ENCODE peak calls at places on chromosome 6, in ten cellular contexts. U is GM13977, D is HCT116, H is heart right ventricle, M is mesothelial cell of epicardium, N is stomach, C is left ventricle myocardium inferior, Y is suprapubic skin, K is fibroblast of the aortic adventitia, S is HFFc6. E is an unnamed sample.
A peak's percentile ranks its signal among the peaks of the same experiment; 100 is the strongest.

GRCh38 chr6:68635706-68636513 is 828 bp downstream of the ADGRB3 start:
- DNase-seq in U (peak; percentile 33), D (no peak), H (no peak), M (no peak), N (no peak), C (peak; percentile 23), Y (no peak), K (peak; percentile 16), S (no peak), E (no peak)

GRCh38 chr6:116773886-116774285 is 8.4 kb upstream of the FAM162B start:
- DNase-seq in U (no peak), D (no peak), H (no peak), M (no peak), N (no peak), C (no peak), Y (no peak), K (no peak), S (no peak), E (no peak)

GRCh38 chr6:11778648-11779307 is at the start of gene ADTRP:
- DNase-seq in U (no peak), D (no peak), H (peak; percentile 16), M (no peak), N (peak; percentile 62), C (no peak), Y (no peak), K (no peak), S (no peak), E (no peak)

GRCh38 chr6:110693994-110694393 is 121.3 kb downstream of the CDK19 start:
- DNase-seq in U (no peak), D (no peak), H (no peak), M (no peak), N (no peak), C (no peak), Y (no peak), K (no peak), S (no peak), E (no peak)

GRCh38 chr6:53461682-53462081 is 83.2 kb downstream of the GCLC start:
- DNase-seq in U (peak; percentile 25), D (no peak), H (no peak), M (no peak), N (no peak), C (no peak), Y (no peak), K (no peak), S (no peak), E (no peak)

GRCh38 chr6:34938268-34938667 is 49.2 kb downstream of the ANKS1A start:
- DNase-seq in U (no peak), D (no peak), H (no peak), M (no peak), N (peak; percentile 33), C (no peak), Y (no peak), K (no peak), S (no peak), E (no peak)

GRCh38 chr6:137495652-137496391 is 1.6 kb upstream of the OLIG3 start:
- DNase-seq in U (peak; percentile 23), D (no peak), H (no peak), M (no peak), N (no peak), C (no peak), Y (no peak), K (no peak), S (no peak), E (no peak)

GRCh38 chr6:139131736-139132285 is 3.1 kb upstream of the HECA start:
- DNase-seq in U (no peak), D (no peak), H (no peak), M (no peak), N (no peak), C (no peak), Y (no peak), K (no peak), S (no peak), E (no peak)

GRCh38 chr6:107871981-107872380 is 47.9 kb upstream of the SCML4 start:
- DNase-seq in U (no peak), D (no peak), H (no peak), M (no peak), N (no peak), C (no peak), Y (no peak), K (no peak), S (no peak), E (no peak)

GRCh38 chr6:99349620-99350141 is at the start of gene FAXC:
- DNase-seq in U (peak; percentile 51), D (peak; percentile 16), H (no peak), M (peak; percentile 45), N (peak; percentile 70), C (no peak), Y (no peak), K (no peak), S (no peak), E (no peak)

GRCh38 chr6:87755697-87756671 is 54.0 kb upstream of the AKIRIN2 start:
- DNase-seq in U (peak; percentile 31), D (no peak), H (no peak), M (no peak), N (no peak), C (no peak), Y (no peak), K (peak; percentile 65), S (no peak), E (no peak)

DNA sequence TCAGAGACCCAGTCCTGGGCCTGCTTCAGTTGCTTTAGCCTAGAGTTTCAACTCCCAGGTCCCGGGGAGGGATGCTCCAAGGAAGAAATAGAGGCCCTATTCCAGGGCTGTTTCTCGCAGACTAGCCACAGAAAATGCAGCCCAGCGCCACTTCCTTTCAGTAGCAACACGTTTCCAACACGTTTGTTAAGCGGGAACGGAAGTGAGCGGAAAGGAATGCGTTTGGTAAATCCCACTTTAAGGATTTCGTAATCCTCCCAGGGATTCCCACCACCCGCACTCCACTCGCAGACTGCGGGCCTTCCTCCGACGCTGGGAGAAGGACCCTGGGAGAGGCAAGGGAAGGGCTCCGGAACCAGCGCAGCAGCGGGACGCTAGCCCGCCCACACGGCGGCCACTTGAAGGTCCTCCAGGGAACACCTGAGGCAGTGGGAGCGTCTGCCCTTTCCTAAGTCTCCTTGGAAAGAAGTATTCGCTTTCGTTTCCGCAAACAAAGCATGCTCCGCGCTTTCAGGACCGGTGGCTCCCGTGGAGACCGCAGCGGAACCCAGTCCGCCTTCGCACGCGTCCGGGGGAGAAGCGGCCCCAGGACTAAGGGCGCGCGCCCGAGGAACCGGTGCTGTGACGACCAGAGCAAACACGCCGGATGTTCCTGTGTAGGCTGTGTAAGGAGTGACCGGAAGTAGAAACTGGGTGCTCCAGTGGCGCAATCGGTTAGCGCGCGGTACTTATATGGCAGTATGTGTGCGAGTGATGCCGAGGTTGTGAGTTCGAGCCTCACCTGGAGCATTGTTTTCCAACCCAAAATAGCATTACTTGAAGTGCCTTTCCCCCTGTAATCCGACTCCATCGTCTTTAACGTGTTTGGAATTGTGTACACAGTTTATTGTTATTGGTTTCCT is 227.6 kb upstream of the PRSS16 start:
- DNase-seq in U (peak; percentile 53), D (peak; percentile 81), H (peak; percentile 89), M (peak; percentile 65), N (peak; percentile 76), C (peak; percentile 79), Y (peak; percentile 86), K (peak; percentile 94), S (peak; percentile 91), E (no peak)
- TF ChIP-seq CTCF in U (no peak), D (no peak), H (no peak), M (no peak), N (no peak), C (no peak), Y (no peak), K (no peak), S (no peak), E (no peak)

GRCh38 chr6:56961151-56961550 is 6.2 kb downstream of the BEND6 start:
- DNase-seq in U (no peak), D (no peak), H (no peak), M (no peak), N (no peak), C (no peak), Y (no peak), K (no peak), S (no peak), E (no peak)
- TF ChIP-seq CTCF in U (peak; percentile 43), D (peak; percentile 37), H (no peak), M (no peak), N (no peak), C (no peak), Y (no peak), K (no peak), S (no peak), E (no peak)

GRCh38 chr6:89792881-89793280 is 26.7 kb downstream of the MDN1 start:
- DNase-seq in U (peak; percentile 43), D (peak; percentile 8), H (no peak), M (no peak), N (no peak), C (no peak), Y (no peak), K (no peak), S (peak; percentile 16), E (no peak)
- TF ChIP-seq CTCF in U (peak; percentile 64), D (no peak), H (no peak), M (no peak), N (no peak), C (peak; percentile 53), Y (no peak), K (peak; percentile 29), S (peak; percentile 70), E (no peak)

GRCh38 chr6:113411006-113411405 is 446.1 kb upstream of the MARCKS start:
- DNase-seq in U (no peak), D (no peak), H (no peak), M (no peak), N (no peak), C (no peak), Y (no peak), K (no peak), S (no peak), E (no peak)

GRCh38 chr6:113403966-113404575 is 453.1 kb upstream of the MARCKS start:
- DNase-seq in U (no peak), D (no peak), H (no peak), M (no peak), N (no peak), C (no peak), Y (no peak), K (peak; percentile 41), S (no peak), E (no peak)

GRCh38 chr6:113402541-113402940 is 454.6 kb upstream of the MARCKS start:
- DNase-seq in U (no peak), D (no peak), H (peak; percentile 7), M (no peak), N (no peak), C (no peak), Y (no peak), K (no peak), S (no peak), E (no peak)

GRCh38 chr6:113405326-113406050 is 451.7 kb upstream of the MARCKS start:
- DNase-seq in U (no peak), D (no peak), H (no peak), M (no peak), N (no peak), C (no peak), Y (no peak), K (no peak), S (no peak), E (no peak)

DNA sequence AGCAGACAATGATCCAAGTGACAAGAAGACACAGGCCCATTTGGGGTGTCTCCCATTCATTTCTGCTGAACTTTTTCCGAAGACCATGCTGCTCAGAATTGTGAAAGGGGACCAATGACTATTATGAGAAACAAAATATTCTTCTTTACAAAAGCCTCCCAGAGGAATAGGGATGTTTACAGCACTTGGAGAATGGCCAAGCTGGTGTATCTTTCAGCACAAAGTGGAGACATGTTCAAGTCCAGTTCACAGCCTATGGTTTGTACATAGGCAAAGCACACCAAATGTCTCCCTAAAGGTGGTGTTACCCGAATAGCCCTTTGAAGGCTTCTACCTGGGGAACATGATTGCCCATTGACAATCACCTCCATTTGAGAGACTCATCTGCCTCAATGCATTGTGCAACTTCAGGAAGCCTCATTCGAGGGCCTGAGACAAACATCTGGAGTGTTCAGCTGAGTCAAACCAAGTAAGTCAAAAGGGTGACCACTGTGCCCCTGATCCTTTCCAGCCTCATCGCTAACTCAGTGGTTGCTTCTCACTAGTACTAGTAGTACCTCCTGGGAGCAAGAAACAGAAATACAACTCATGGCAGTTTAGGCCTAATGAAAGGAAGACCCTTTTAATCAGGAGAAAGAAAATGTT is 451.0 kb upstream of the MARCKS start:
- DNase-seq in U (no peak), D (no peak), H (no peak), M (no peak), N (no peak), C (no peak), Y (no peak), K (no peak), S (no peak), E (no peak)
- TF ChIP-seq CTCF in U (no peak), D (no peak), H (no peak), M (no peak), N (no peak), C (no peak), Y (no peak), K (no peak), S (no peak), E (no peak)

E was measured in activated B cell treated with CpG ODN at 0.5 μM for 24 hours.